ENCODE peak calls at places on chromosomes 13 and 19, in seven cellular contexts. K is GM23338, A is heart right ventricle, O is H54, M is NCI-H2029, V is Daoy, P is EL. C is an unnamed sample.

GRCh38 chr13:20125129-20125782 is 35.6 kb downstream of the GJA3 start:
- DNase-seq in K (no peak), A (no peak), O (peak), M (no peak), V (peak), P (peak), C (no peak)

GRCh38 chr13:99383946-99384345 is 76.7 kb upstream of the GPR183 start:
- DNase-seq in K (no peak), A (no peak), O (no peak), M (no peak), V (no peak), P (no peak), C (no peak)

GRCh38 chr19:51339687-51340656 is 2.0 kb downstream of the VSIG10L start:
- DNase-seq in K (peak), A (peak), O (peak), M (peak), V (peak), P (peak), C (peak)

GRCh38 chr13:60329221-60329983 is 67.6 kb upstream of the TDRD3 start:
- DNase-seq in K (peak), A (no peak), O (peak), M (peak), V (peak), P (peak), C (no peak)

GRCh38 chr19:4776436-4777205 is 14.9 kb upstream of the FEM1A start:
- DNase-seq in K (peak), A (no peak), O (no peak), M (no peak), V (peak), P (no peak), C (no peak)

GRCh38 chr19:51096473-51097165 is 11.6 kb downstream of the CTU1 start:
- DNase-seq in K (peak), A (no peak), O (no peak), M (peak), V (no peak), P (no peak), C (no peak)

GRCh38 chr13:112074139-112074710 is 7.3 kb downstream of the SOX1 start:
- DNase-seq in K (no peak), A (no peak), O (no peak), M (no peak), V (no peak), P (no peak), C (no peak)

GRCh38 chr13:28129911-28130693 is 8.2 kb upstream of the PAN3 start:
- DNase-seq in K (no peak), A (no peak), O (no peak), M (no peak), V (no peak), P (no peak), C (no peak)

GRCh38 chr19:41951686-41952172 is 7.4 kb downstream of the RABAC1 start:
- DNase-seq in K (peak), A (peak), O (peak), M (peak), V (peak), P (peak), C (peak)

GRCh38 chr13:33191425-33192221 is 93.9 kb downstream of the STARD13 start:
- DNase-seq in K (no peak), A (no peak), O (no peak), M (no peak), V (peak), P (no peak), C (no peak)

GRCh38 chr19:35269425-35270117 is 809 bp downstream of the USF2 start:
- DNase-seq in K (peak), A (peak), O (peak), M (peak), V (peak), P (peak), C (no peak)

GRCh38 chr13:95536629-95537241 is 15.8 kb upstream of the CLDN10 start:
- DNase-seq in K (peak), A (no peak), O (no peak), M (no peak), V (no peak), P (peak), C (no peak)

GRCh38 chr13:103188688-103189326 is 122.6 kb upstream of the SLC10A2 start:
- DNase-seq in K (peak), A (no peak), O (peak), M (no peak), V (no peak), P (no peak), C (no peak)

GRCh38 chr13:93180376-93180966 is 46.1 kb upstream of the GPC6 start:
- DNase-seq in K (no peak), A (no peak), O (no peak), M (no peak), V (no peak), P (peak), C (no peak)